ENCODE peak calls at places on chromosomes 5 and 9, in four cellular contexts. Q, I, Z and D are unnamed samples.

GRCh38 chr5:115816226-115817042 is at the start of gene CDO1:
- DNase-seq in Q (peak), I (peak), Z (peak), D (peak)

GRCh38 chr9:76733096-76733495 is 31.1 kb upstream of the PCA3 start:
- DNase-seq in Q (no peak), I (no peak), Z (no peak), D (no peak)

GRCh38 chr5:10335711-10336470 is 17.6 kb upstream of the MARCHF6 start:
- DNase-seq in Q (no peak), Z (no peak), I (no peak), D (no peak)

GRCh38 chr5:62340392-62340791 is 34.4 kb downstream of the KIF2A start:
- DNase-seq in Z (no peak), I (peak), Q (no peak), D (no peak)

GRCh38 chr5:169431386-169431785 is 130.4 kb upstream of the SLIT3 start:
- DNase-seq in Z (no peak), I (no peak), Q (no peak), D (no peak)

GRCh38 chr5:141547488-141547887 is 58.6 kb downstream of the PCDHGC5 start:
- DNase-seq in I (peak), Z (no peak), Q (no peak), D (no peak)

GRCh38 chr5:112636751-112637150 is 100.9 kb upstream of the APC start:
- DNase-seq in I (no peak), Z (no peak), Q (no peak), D (no peak)

GRCh38 chr9:136059851-136060670 is 35.0 kb downstream of the NACC2 start:
- DNase-seq in Z (peak), I (no peak), Q (no peak), D (peak)

GRCh38 chr5:177472460-177473441 is 683 bp downstream of the DBN1 start:
- DNase-seq in Q (peak), Z (no peak), I (peak), D (peak)

GRCh38 chr9:86734762-86735161 is 212.5 kb downstream of the GAS1 start:
- DNase-seq in Z (no peak), I (no peak), Q (no peak), D (no peak)

GRCh38 chr5:429453-430188 is 13.4 kb upstream of the EXOC3 start:
- DNase-seq in Z (peak), I (no peak), Q (peak), D (no peak)

GRCh38 chr9:108184009-108184408 is 671.8 kb downstream of the ACTL7B start:
- DNase-seq in Q (no peak), Z (no peak), I (no peak), D (no peak)

GRCh38 chr5:170635706-170636105 is 131.9 kb downstream of the KCNIP1 start:
- DNase-seq in Q (no peak), Z (no peak), I (no peak), D (no peak)

GRCh38 chr9:21516796-21517195 is 34.7 kb upstream of the IFNE start:
- DNase-seq in Q (no peak), I (no peak), Z (no peak), D (no peak)

GRCh38 chr5:168844566-168845296 is 265.6 kb upstream of the PANK3 start:
- DNase-seq in Z (no peak), Q (no peak), I (no peak), D (no peak)

GRCh38 chr5:38249812-38250211 is 8.5 kb upstream of the EGFLAM start:
- DNase-seq in Z (no peak), I (no peak), Q (no peak), D (no peak)

GRCh38 chr5:157998021-157998504 is 139.1 kb upstream of the CLINT1 start:
- DNase-seq in Q (no peak), Z (no peak), I (peak), D (no peak)

GRCh38 chr9:36559036-36559695 is 13.5 kb upstream of the MELK start:
- DNase-seq in Q (no peak), I (peak), Z (no peak), D (no peak)

GRCh38 chr5:88172847-88173758 is 95.5 kb downstream of the TMEM161B start:
- DNase-seq in Q (no peak), Z (no peak), I (peak), D (no peak)

GRCh38 chr5:163682226-163682625 is 176.8 kb downstream of the MAT2B start:
- DNase-seq in Z (no peak), I (no peak), Q (no peak), D (no peak)

GRCh38 chr9:34684816-34685215 is 6.3 kb downstream of the CCL19 start:
- DNase-seq in Q (no peak), I (no peak), Z (peak), D (no peak)

GRCh38 chr5:33300209-33300742 is 140.5 kb upstream of the TARS1 start:
- DNase-seq in Z (no peak), Q (peak), I (no peak), D (peak)

GRCh38 chr5:139696894-139697658 is 48.9 kb downstream of the CXXC5 start:
- DNase-seq in Q (peak), I (peak), Z (peak), D (peak)

GRCh38 chr5:157384971-157385709 is 74.9 kb upstream of the NIPAL4 start:
- DNase-seq in Z (no peak), I (peak), Q (no peak), D (no peak)

GRCh38 chr5:75828029-75828428 is 110.8 kb upstream of the POC5 start:
- DNase-seq in Z (no peak), Q (no peak), I (no peak), D (no peak)

GRCh38 chr5:132224721-132225120 is 2.9 kb downstream of the P4HA2 start:
- DNase-seq in Z (no peak), I (no peak), Q (no peak), D (no peak)

GRCh38 chr9:33800886-33801285 is 5.5 kb downstream of the PRSS3 start:
- DNase-seq in Q (no peak), I (no peak), Z (no peak), D (no peak)

GRCh38 chr9:23288545-23288944 is 537.5 kb downstream of the ELAVL2 start:
- DNase-seq in I (no peak), Q (no peak), Z (no peak), D (no peak)

GRCh38 chr5:9820696-9821449 is 190.7 kb upstream of the TAS2R1 start:
- DNase-seq in Z (no peak), I (no peak), Q (no peak), D (no peak)

GRCh38 chr9:93183663-93184438 is at the start of gene WNK2:
- DNase-seq in I (peak), Z (peak), Q (peak), D (peak)

GRCh38 chr9:90921969-90922368 is 120.3 kb downstream of the SYK start:
- DNase-seq in Q (no peak), Z (no peak), I (no peak), D (no peak)

GRCh38 chr9:136133191-136133958 is 14.7 kb upstream of the TMEM250 start:
- DNase-seq in Q (peak), Z (no peak), I (peak), D (peak)

GRCh38 chr5:177980776-177981175 is 15.3 kb downstream of the PROP1 start:
- DNase-seq in Z (peak), Q (no peak), I (peak), D (no peak)

GRCh38 chr5:62732677-62733121 is 154.1 kb downstream of the LRRC70 start:
- DNase-seq in Z (no peak), I (no peak), Q (no peak), D (peak)

GRCh38 chr9:133893191-133893994 is 98.7 kb downstream of the VAV2 start:
- DNase-seq in Z (no peak), I (no peak), Q (no peak), D (no peak)